ENCODE peak calls at places on chromosomes 3 and 15, in six cellular contexts. W is adrenal gland, O is prostate gland, S is ovary, T is heart left ventricle, F is GM12891. D is an unnamed sample.

GRCh38 chr15:81256916-81257315 is 60.2 kb downstream of the IL16 start:
- DNase-seq in T (no peak), F (no peak), S (no peak), W (no peak), O (no peak), D (peak)

GRCh38 chr3:45180051-45180450 is 33.9 kb upstream of the CDCP1 start:
- DNase-seq in O (no peak), W (no peak), S (no peak), F (no peak), T (no peak), D (no peak)

GRCh38 chr3:12817341-12817705 is 20.8 kb downstream of the CAND2 start:
- DNase-seq in S (no peak), T (peak), W (no peak), F (no peak), O (no peak), D (no peak)

GRCh38 chr3:42590989-42591756 is 513 bp downstream of the SS18L2 start:
- DNase-seq in O (no peak), F (no peak), S (no peak), T (no peak), W (peak), D (no peak)

GRCh38 chr15:52351206-52351907 is 55.8 kb upstream of the MYO5C start:
- DNase-seq in W (no peak), O (no peak), F (no peak), S (no peak), T (no peak), D (no peak)

GRCh38 chr15:88800026-88800425 is 3.2 kb upstream of the ACAN start:
- DNase-seq in O (no peak), F (no peak), W (no peak), T (no peak), S (no peak), D (no peak)

GRCh38 chr3:113659121-113659531 is 37.3 kb downstream of the USF3 start:
- DNase-seq in F (no peak), O (no peak), T (no peak), W (no peak), S (no peak), D (no peak)

GRCh38 chr3:167989066-167989465 is 106.7 kb downstream of the GOLIM4 start:
- DNase-seq in S (no peak), O (no peak), W (no peak), F (no peak), T (no peak), D (no peak)

GRCh38 chr3:44893097-44893496 is 18.7 kb downstream of the TGM4 start:
- DNase-seq in F (no peak), W (no peak), T (no peak), S (no peak), O (no peak), D (no peak)

GRCh38 chr3:17602126-17602525 is 140.3 kb downstream of the TBC1D5 start:
- DNase-seq in O (no peak), W (no peak), T (no peak), S (no peak), F (no peak), D (no peak)

GRCh38 chr15:61227269-61228024 is 1.7 kb downstream of the RORA start:
- DNase-seq in F (no peak), S (peak), T (peak), O (no peak), W (peak), D (no peak)

GRCh38 chr3:11720220-11721113 is 76.8 kb upstream of the VGLL4 start:
- DNase-seq in F (peak), S (peak), T (peak), O (peak), W (peak), D (peak)
- TF ChIP-seq POLR2A in F (no peak), S (peak), T (no peak), O (peak), W (no peak), D (no peak)

GRCh38 chr3:128488636-128488994 is 4.4 kb downstream of the GATA2 start:
- DNase-seq in S (no peak), W (no peak), O (no peak), T (no peak), F (no peak), D (peak)

GRCh38 chr3:128488995-128489859 is 3.8 kb downstream of the GATA2 start:
- DNase-seq in W (no peak), O (peak), T (peak), F (no peak), S (peak), D (peak)

GRCh38 chr3:128490650-128491070 is 2.3 kb downstream of the GATA2 start:
- DNase-seq in S (no peak), O (no peak), T (no peak), W (no peak), F (no peak), D (no peak)

GRCh38 chr3:128491071-128491899 is 1.7 kb downstream of the GATA2 start:
- DNase-seq in S (no peak), T (no peak), W (peak), O (no peak), F (no peak), D (peak)

GRCh38 chr3:128489860-128490649 is 2.9 kb downstream of the GATA2 start:
- DNase-seq in O (peak), S (no peak), T (no peak), W (peak), F (no peak), D (peak)
- TF ChIP-seq POLR2A in O (peak), S (no peak), T (no peak), W (no peak), F (no peak), D (peak)

GRCh38 chr3:30654269-30654668 is 47.9 kb downstream of the TGFBR2 start:
- DNase-seq in T (no peak), O (no peak), F (no peak), S (no peak), W (no peak), D (no peak)

GRCh38 chr3:30657914-30658313 is 51.5 kb downstream of the TGFBR2 start:
- DNase-seq in S (no peak), T (no peak), O (no peak), F (no peak), W (no peak), D (no peak)

GRCh38 chr3:30656624-30657141 is 50.3 kb downstream of the TGFBR2 start:
- DNase-seq in O (no peak), F (no peak), W (no peak), T (no peak), S (no peak), D (no peak)

GRCh38 chr3:30658328-30659052 is 52.1 kb downstream of the TGFBR2 start:
- DNase-seq in W (no peak), F (no peak), T (peak), O (no peak), S (no peak), D (peak)

GRCh38 chr3:30655187-30655812 is 48.9 kb downstream of the TGFBR2 start:
- DNase-seq in O (no peak), W (no peak), S (no peak), F (no peak), T (no peak), D (no peak)
- TF ChIP-seq POLR2A in O (no peak), W (no peak), S (no peak), F (no peak), T (no peak), D (no peak)

DNA sequence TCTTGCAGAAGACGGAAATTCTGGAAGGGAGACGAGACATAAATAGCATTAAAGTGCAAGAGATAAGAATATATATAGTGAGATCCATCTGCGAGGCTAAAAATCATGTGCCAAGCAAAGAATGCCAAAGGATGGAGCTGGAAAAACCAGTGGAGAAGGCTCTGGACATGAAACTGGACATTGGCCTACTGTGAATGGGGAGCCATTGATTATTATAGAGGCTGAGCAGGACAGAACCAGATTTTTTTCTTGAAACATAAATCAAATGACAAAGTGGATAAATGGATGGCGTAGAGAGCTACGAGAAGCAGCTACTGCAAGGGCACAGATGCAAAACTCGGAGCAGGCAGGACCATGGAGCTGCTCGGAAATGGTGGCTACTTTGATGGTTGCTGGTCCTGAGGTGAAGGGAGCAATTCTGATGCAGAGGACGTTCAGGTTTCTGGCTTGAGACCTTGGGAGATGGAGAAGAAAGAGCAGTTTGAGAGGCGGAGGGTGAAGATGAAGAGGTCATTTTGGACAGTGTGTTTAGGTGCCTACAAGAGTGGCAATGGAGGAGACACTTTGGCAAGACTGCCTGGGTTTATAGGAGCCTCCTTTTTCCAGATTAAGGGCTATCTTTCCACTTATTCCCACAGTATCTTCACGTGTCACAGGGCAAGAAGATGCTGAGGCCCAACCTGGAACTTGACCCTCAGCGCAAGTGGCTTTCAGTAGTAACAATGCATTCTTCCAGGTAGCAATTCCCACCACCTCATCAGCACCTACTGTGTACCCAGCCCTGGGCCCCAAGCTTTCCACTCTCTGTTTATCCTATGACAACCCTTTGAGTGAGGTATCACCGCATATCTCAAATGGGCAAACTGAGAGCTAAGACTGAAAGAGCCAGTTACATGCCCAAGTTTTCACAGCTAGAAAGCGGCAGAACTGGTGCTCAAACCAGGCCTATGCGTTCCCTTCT is 88.5 kb downstream of the CPN2 start:
- DNase-seq in S (no peak), T (no peak), W (peak), F (no peak), O (no peak), D (no peak)
- TF ChIP-seq POLR2A in S (no peak), T (no peak), W (no peak), F (no peak), O (no peak), D (no peak)

DNA sequence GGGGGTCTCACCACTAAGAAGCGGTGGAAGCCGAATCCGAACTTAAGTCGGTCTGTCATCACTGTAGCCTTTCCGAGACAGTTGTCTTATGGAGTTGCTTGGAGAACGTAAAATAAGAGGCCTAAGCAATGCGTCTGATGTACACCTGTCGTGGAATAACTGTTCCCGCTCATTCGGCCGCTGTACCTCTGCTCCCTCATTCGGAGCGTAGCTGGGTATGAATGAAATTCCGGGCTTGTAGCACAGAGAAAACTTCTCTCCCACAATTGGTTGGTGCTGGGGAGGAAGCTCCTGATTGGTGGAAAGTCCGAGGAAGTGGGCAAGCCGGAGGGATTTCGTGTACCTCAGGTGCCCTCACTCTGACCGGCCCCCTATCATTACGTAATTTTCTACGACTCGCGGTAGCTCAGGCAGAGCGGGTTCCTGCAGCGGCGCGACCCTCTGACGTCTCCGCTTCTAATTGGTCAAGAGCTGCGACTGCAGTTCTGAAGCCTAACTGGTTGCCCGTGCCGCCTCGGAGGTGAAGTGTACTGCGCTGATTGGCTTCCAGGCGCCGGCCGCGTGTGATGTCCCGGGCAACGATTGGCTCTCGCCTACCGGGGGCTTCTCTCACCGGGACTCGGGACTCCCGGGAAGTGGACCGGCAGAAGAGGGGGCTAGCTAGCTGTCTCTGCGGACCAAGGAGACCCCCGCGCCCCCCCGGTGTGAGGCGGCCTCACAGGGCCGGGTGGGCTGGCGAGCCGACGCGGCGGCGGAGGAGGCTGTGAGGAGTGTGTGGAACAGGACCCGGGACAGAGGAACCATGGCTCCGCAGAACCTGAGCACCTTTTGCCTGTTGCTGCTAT is at the start of gene DNAJB11:
- DNase-seq in O (peak), T (peak), F (peak), W (peak), S (peak), D (peak)
- TF ChIP-seq POLR2A in O (peak), T (no peak), F (peak), W (peak), S (peak), D (peak)

GRCh38 chr3:108589081-108589997 is at the start of the genes CIP2A and DZIP3:
- DNase-seq in O (peak), W (peak), F (peak), S (peak), T (peak), D (peak)
- TF ChIP-seq POLR2A in O (peak), W (peak), F (peak), S (peak), T (no peak), D (peak)

D was measured in erythroblast.